ENCODE peak calls at places on chromosome 19, in eight cellular contexts. W is tibial artery; C is progenitor cell of endocrine pancreas; Q is fibroblast of villous mesenchyme; D is cardiac muscle cell; U is foreskin keratinocyte; L is CD8-positive, alpha-beta T cell; O is upper lobe of right lung. M is an unnamed sample.

GRCh38 chr19:6062274-6062673 is 48.0 kb downstream of the RFX2 start:
- DNase-seq in W (peak; percentile 79), C (no peak), Q (peak; percentile 61), D (no peak), U (no peak), L (no peak), O (peak; percentile 79), M (no peak)

GRCh38 chr19:45598267-45599011 is 3.6 kb downstream of the GPR4 start:
- DNase-seq in W (no peak), C (no peak), Q (no peak), D (no peak), U (no peak), L (no peak), O (no peak), M (no peak)

GRCh38 chr19:11168568-11168967 is 13.0 kb upstream of the SPC24 start:
- DNase-seq in W (peak; percentile 86), C (no peak), Q (peak; percentile 95), D (no peak), U (peak; percentile 97), L (no peak), O (no peak), M (no peak)

GRCh38 chr19:54631489-54631888 is 1.2 kb downstream of the LILRB1 start:
- DNase-seq in W (no peak), C (no peak), Q (no peak), D (no peak), U (no peak), L (no peak), O (no peak), M (no peak)

GRCh38 chr19:16714702-16715294 is 4.8 kb upstream of the NWD1 start:
- DNase-seq in W (peak; percentile 67), C (peak; percentile 28), Q (peak; percentile 41), D (peak; percentile 37), U (peak; percentile 39), L (peak; percentile 17), O (peak; percentile 78), M (peak; percentile 66)

GRCh38 chr19:35107541-35107939 is 8.1 kb upstream of the FXYD3 start:
- DNase-seq in W (no peak), C (no peak), Q (no peak), D (no peak), U (peak; percentile 85), L (no peak), O (no peak), M (no peak)

GRCh38 chr19:6674868-6675305 is 4.9 kb upstream of the TNFSF14 start:
- DNase-seq in W (peak; percentile 73), C (no peak), Q (peak; percentile 17), D (no peak), U (peak; percentile 49), L (peak; percentile 78), O (peak; percentile 76), M (no peak)

GRCh38 chr19:45305007-45305406 is 17.7 kb downstream of the CKM start:
- DNase-seq in W (no peak), C (no peak), Q (no peak), D (no peak), U (no peak), L (no peak), O (no peak), M (no peak)

GRCh38 chr19:49555600-49556411 is 24.6 kb downstream of the NOSIP start:
- DNase-seq in W (peak; percentile 69), C (no peak), Q (peak; percentile 58), D (peak; percentile 90), U (no peak), L (peak; percentile 75), O (peak; percentile 90), M (peak; percentile 50)

GRCh38 chr19:34999498-35000337 is at the start of gene GRAMD1A:
- DNase-seq in W (peak; percentile 95), C (peak; percentile 67), Q (peak; percentile 89), D (peak; percentile 90), U (peak; percentile 69), L (peak; percentile 66), O (peak; percentile 95), M (peak; percentile 84)

GRCh38 chr19:30224689-30225606 is 147.2 kb upstream of the ZNF536 start:
- DNase-seq in W (no peak), C (no peak), Q (no peak), D (no peak), U (no peak), L (no peak), O (no peak), M (peak; percentile 40)

GRCh38 chr19:52692431-52693008 is 42.3 kb downstream of the ZNF611 start:
- DNase-seq in W (no peak), C (no peak), Q (no peak), D (no peak), U (no peak), L (no peak), O (no peak), M (no peak)

GRCh38 chr19:52689804-52690394 is 44.9 kb downstream of the ZNF611 start:
- DNase-seq in W (peak; percentile 79), C (peak; percentile 30), Q (no peak), D (peak; percentile 42), U (peak; percentile 21), L (peak; percentile 11), O (peak; percentile 73), M (peak; percentile 25)

GRCh38 chr19:52690395-52691214 is 44.2 kb downstream of the ZNF611 start:
- DNase-seq in W (peak; percentile 97), C (peak; percentile 88), Q (peak; percentile 95), D (peak; percentile 92), U (peak; percentile 89), L (peak; percentile 88), O (peak; percentile 97), M (peak; percentile 91)

GRCh38 chr19:52691215-52691610 is 43.6 kb downstream of the ZNF611 start:
- DNase-seq in W (no peak), C (no peak), Q (no peak), D (no peak), U (no peak), L (no peak), O (no peak), M (no peak)

GRCh38 chr19:52691737-52692136 is 43.1 kb downstream of the ZNF611 start:
- DNase-seq in W (no peak), C (no peak), Q (no peak), D (no peak), U (no peak), L (no peak), O (no peak), M (no peak)
- TF ChIP-seq CTCF in W (no peak), C (no peak), Q (no peak), D (no peak), U (no peak), L (no peak), O (no peak), M (no peak)

GRCh38 chr19:42292042-42292960 is 9.6 kb upstream of the PRR19 start:
- DNase-seq in W (peak; percentile 68), C (no peak), Q (no peak), D (no peak), U (peak; percentile 52), L (no peak), O (no peak), M (no peak)

GRCh38 chr19:42292963-42293362 is 9.0 kb upstream of the PRR19 start:
- DNase-seq in W (no peak), C (no peak), Q (no peak), D (no peak), U (no peak), L (no peak), O (no peak), M (no peak)

GRCh38 chr19:42294471-42295137 is 7.3 kb upstream of the PRR19 start:
- DNase-seq in W (no peak), C (no peak), Q (no peak), D (no peak), U (no peak), L (no peak), O (no peak), M (no peak)

GRCh38 chr19:42293966-42294365 is 8.0 kb upstream of the PRR19 start:
- DNase-seq in W (no peak), C (no peak), Q (no peak), D (no peak), U (no peak), L (no peak), O (no peak), M (no peak)

GRCh38 chr19:42293539-42293938 is 8.4 kb upstream of the PRR19 start:
- DNase-seq in W (no peak), C (no peak), Q (no peak), D (no peak), U (no peak), L (no peak), O (no peak), M (no peak)
- TF ChIP-seq CTCF in W (no peak), C (peak; percentile 32), Q (peak; percentile 6), D (peak; percentile 8), U (peak; percentile 23), L (no peak), O (no peak), M (no peak)

GRCh38 chr19:14333101-14333871 is 48.0 kb upstream of the ADGRE5 start:
- DNase-seq in W (no peak), C (peak; percentile 18), Q (peak; percentile 30), D (peak; percentile 19), U (peak; percentile 16), L (no peak), O (no peak), M (peak; percentile 46)
- TF ChIP-seq CTCF in W (no peak), C (no peak), Q (no peak), D (peak; percentile 4), U (no peak), L (no peak), O (no peak), M (no peak)

DNA sequence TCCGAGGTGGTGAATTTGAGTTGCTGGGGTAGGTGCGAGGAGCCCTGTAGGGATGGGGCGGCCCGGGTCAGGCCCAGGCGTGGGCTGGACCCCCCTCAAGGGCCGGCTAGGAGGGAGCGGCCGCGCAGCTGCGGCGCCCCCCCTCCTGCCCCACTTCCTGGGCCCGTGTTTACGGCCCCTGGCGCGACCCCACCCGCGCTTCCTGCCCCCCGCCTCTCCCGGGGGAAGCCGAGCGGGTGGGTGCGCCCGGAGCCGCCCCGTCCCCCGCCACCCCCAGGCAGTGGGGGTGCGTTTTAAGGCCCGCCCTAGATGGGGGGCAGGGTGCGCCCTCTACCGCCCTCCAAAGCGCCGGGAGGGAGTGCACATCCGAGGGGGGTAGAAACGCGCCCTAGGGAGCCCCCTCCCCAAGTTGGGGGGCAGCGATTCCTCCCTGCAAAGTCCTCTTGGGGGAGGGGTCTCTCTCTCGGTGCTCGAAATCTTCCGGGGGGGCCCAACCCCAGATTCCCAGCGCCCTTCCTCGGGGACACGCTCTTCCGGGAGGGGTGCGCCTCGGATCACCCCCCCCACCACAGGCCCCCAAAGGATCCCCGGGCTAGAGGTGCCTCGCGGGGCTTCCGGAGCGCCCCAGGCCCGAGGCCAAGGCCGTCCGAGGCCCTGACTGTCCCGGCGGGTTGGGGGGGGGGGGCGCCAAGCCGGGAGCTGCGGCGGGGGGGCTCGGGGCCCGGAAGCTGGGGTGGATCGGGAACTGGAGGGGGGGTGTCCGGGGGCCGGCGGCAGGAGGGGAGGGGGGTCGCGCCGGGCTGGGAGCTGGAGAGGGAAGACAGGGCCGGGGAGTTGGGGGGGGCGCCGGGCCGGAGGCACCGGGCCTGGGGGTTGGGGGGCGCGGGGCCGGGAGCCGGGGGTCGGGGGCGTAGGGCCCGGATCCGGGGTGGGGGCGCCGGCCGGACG is 807 bp downstream of the TLE5 start:
- DNase-seq in W (peak; percentile 74), C (no peak), Q (peak; percentile 63), D (peak; percentile 30), U (no peak), L (peak; percentile 79), O (peak; percentile 83), M (no peak)
- TF ChIP-seq CTCF in W (no peak), C (no peak), Q (peak; percentile 24), D (peak; percentile 39), U (peak; percentile 46), L (peak; percentile 16), O (peak; percentile 39), M (no peak)